ENCODE peak calls at places on chromosome 12, in six cellular contexts. One of them, this sample, is unnamed.

GRCh38 chr12:49583361-49584094 is 15.6 kb upstream of the MCRS1 start:
- DNase-seq in non-pigmented ciliary epithelial cell: no peak
- DNase-seq in natural killer cell treated with Interleukin-12 subunit alpha and Interleukin-12 subunit beta and Interleukin-15 and Interleukin-18, amount 100 ng/mL, for 72 hours: no peak
- DNase-seq in AG10803: peak
- DNase-seq in posterior cingulate gyrus: peak
- DNase-seq in GF-D8: no peak
- DNase-seq in this sample: no peak

GRCh38 chr12:50991296-50991695 is 34.9 kb downstream of the SLC11A2 start:
- DNase-seq in non-pigmented ciliary epithelial cell: no peak
- DNase-seq in natural killer cell treated with Interleukin-12 subunit alpha and Interleukin-12 subunit beta and Interleukin-15 and Interleukin-18, amount 100 ng/mL, for 72 hours: no peak
- DNase-seq in AG10803: no peak
- DNase-seq in posterior cingulate gyrus: no peak
- DNase-seq in GF-D8: no peak
- DNase-seq in this sample: no peak

GRCh38 chr12:90499793-90500192 is 455.2 kb downstream of the CCER1 start:
- DNase-seq in non-pigmented ciliary epithelial cell: no peak
- DNase-seq in natural killer cell treated with Interleukin-12 subunit alpha and Interleukin-12 subunit beta and Interleukin-15 and Interleukin-18, amount 100 ng/mL, for 72 hours: no peak
- DNase-seq in AG10803: no peak
- DNase-seq in posterior cingulate gyrus: no peak
- DNase-seq in GF-D8: no peak
- DNase-seq in this sample: no peak

GRCh38 chr12:117408161-117408791 is 46.9 kb upstream of the NOS1 start:
- DNase-seq in non-pigmented ciliary epithelial cell: no peak
- DNase-seq in natural killer cell treated with Interleukin-12 subunit alpha and Interleukin-12 subunit beta and Interleukin-15 and Interleukin-18, amount 100 ng/mL, for 72 hours: no peak
- DNase-seq in AG10803: peak
- DNase-seq in posterior cingulate gyrus: no peak
- DNase-seq in GF-D8: no peak
- DNase-seq in this sample: peak

GRCh38 chr12:125519026-125519651 is 453.9 kb downstream of the AACS start:
- DNase-seq in non-pigmented ciliary epithelial cell: no peak
- DNase-seq in natural killer cell treated with Interleukin-12 subunit alpha and Interleukin-12 subunit beta and Interleukin-15 and Interleukin-18, amount 100 ng/mL, for 72 hours: no peak
- DNase-seq in AG10803: no peak
- DNase-seq in posterior cingulate gyrus: no peak
- DNase-seq in GF-D8: no peak
- DNase-seq in this sample: no peak

GRCh38 chr12:68224613-68225285 is 861 bp downstream of the IL26 start:
- DNase-seq in non-pigmented ciliary epithelial cell: peak
- DNase-seq in natural killer cell treated with Interleukin-12 subunit alpha and Interleukin-12 subunit beta and Interleukin-15 and Interleukin-18, amount 100 ng/mL, for 72 hours: no peak
- DNase-seq in AG10803: peak
- DNase-seq in posterior cingulate gyrus: no peak
- DNase-seq in GF-D8: no peak
- DNase-seq in this sample: no peak

GRCh38 chr12:116717466-116718457 is 20.1 kb downstream of the SPRING1 start:
- DNase-seq in non-pigmented ciliary epithelial cell: no peak
- DNase-seq in natural killer cell treated with Interleukin-12 subunit alpha and Interleukin-12 subunit beta and Interleukin-15 and Interleukin-18, amount 100 ng/mL, for 72 hours: no peak
- DNase-seq in AG10803: peak
- DNase-seq in posterior cingulate gyrus: peak
- DNase-seq in GF-D8: no peak
- DNase-seq in this sample: peak

GRCh38 chr12:52216807-52217206 is 16.2 kb upstream of the KRT7 start:
- DNase-seq in non-pigmented ciliary epithelial cell: no peak
- DNase-seq in natural killer cell treated with Interleukin-12 subunit alpha and Interleukin-12 subunit beta and Interleukin-15 and Interleukin-18, amount 100 ng/mL, for 72 hours: no peak
- DNase-seq in AG10803: no peak
- DNase-seq in posterior cingulate gyrus: no peak
- DNase-seq in GF-D8: no peak
- DNase-seq in this sample: peak

GRCh38 chr12:116048886-116049285 is 228.6 kb downstream of the MED13L start:
- DNase-seq in non-pigmented ciliary epithelial cell: no peak
- DNase-seq in natural killer cell treated with Interleukin-12 subunit alpha and Interleukin-12 subunit beta and Interleukin-15 and Interleukin-18, amount 100 ng/mL, for 72 hours: no peak
- DNase-seq in AG10803: peak
- DNase-seq in posterior cingulate gyrus: no peak
- DNase-seq in GF-D8: no peak
- DNase-seq in this sample: no peak